ENCODE peak calls at places on chromosomes 16 and 17, in four cellular contexts. B is neural crest cell, L is EL, J is KBM-7. V is an unnamed sample.

GRCh38 chr17:59844884-59845594 is 47.7 kb downstream of the TUBD1 start:
- DNase-seq in J (no peak), L (no peak), B (no peak), V (no peak)

GRCh38 chr17:63989622-63990345 is 8.4 kb upstream of the PRR29 start:
- DNase-seq in B (no peak), J (no peak), L (no peak), V (no peak)

GRCh38 chr17:68035131-68035522 is 408 bp upstream of the KPNA2 start:
- DNase-seq in B (peak), J (no peak), L (no peak), V (peak)

GRCh38 chr17:76543482-76544122 is 3.8 kb downstream of the PRCD start:
- DNase-seq in J (no peak), B (no peak), L (no peak), V (no peak)

GRCh38 chr16:27224271-27224737 is 21.0 kb downstream of the KDM8 start:
- DNase-seq in B (no peak), J (no peak), L (no peak), V (no peak)

GRCh38 chr17:40319651-40320550 is 10.9 kb downstream of the RARA start:
- DNase-seq in L (no peak), J (no peak), B (no peak), V (no peak)

GRCh38 chr16:3874794-3875692 is 5.5 kb downstream of the CREBBP start:
- DNase-seq in J (no peak), L (no peak), B (no peak), V (no peak)

GRCh38 chr16:51031598-51031997 is 119.5 kb downstream of the SALL1 start:
- DNase-seq in L (no peak), B (no peak), J (no peak), V (no peak)

GRCh38 chr17:43679911-43680310 is 18.2 kb upstream of the MEOX1 start:
- DNase-seq in L (no peak), B (no peak), J (no peak), V (no peak)

GRCh38 chr16:47197536-47198179 is 53.9 kb upstream of the NETO2 start:
- DNase-seq in B (no peak), J (no peak), L (peak), V (no peak)

GRCh38 chr16:73116576-73116975 is 68.6 kb upstream of the ZFHX3 start:
- DNase-seq in B (no peak), J (no peak), L (no peak), V (no peak)

GRCh38 chr17:75791251-75791650 is 6.6 kb downstream of the UNK start:
- DNase-seq in L (no peak), J (no peak), B (no peak), V (no peak)

GRCh38 chr16:88455610-88456355 is 2.7 kb downstream of the ZFPM1 start:
- DNase-seq in B (peak), J (peak), L (peak), V (no peak)

GRCh38 chr17:33990943-33991706 is 264.0 kb upstream of the CCL2 start:
- DNase-seq in L (peak), B (no peak), J (no peak), V (no peak)

GRCh38 chr16:9090101-9090959 is 1.1 kb upstream of the HAPSTR1 start:
- DNase-seq in J (no peak), B (peak), L (no peak), V (no peak)